ENCODE peak calls at places on chromosomes 5 and 9, in four cellular contexts. G is B cell, X is fibroblast of the aortic adventitia, L is astrocyte of the spinal cord. H is an unnamed sample.

GRCh38 chr9:96232539-96233241 is 69.3 kb downstream of the HSD17B3 start:
- DNase-seq in L (peak; percentile 51), X (peak; percentile 73), G (peak; percentile 11), H (peak; percentile 79)

GRCh38 chr5:177496111-177497010 is 1.0 kb downstream of the PDLIM7 start:
- DNase-seq in X (peak; percentile 86), L (peak; percentile 97), G (peak; percentile 36), H (peak; percentile 95)

GRCh38 chr9:69674741-69675438 is 2.7 kb upstream of the APBA1 start:
- DNase-seq in L (peak; percentile 81), X (peak; percentile 91), G (no peak), H (peak; percentile 40)

GRCh38 chr5:133682496-133682895 is 70.2 kb upstream of the FSTL4 start:
- DNase-seq in X (no peak), G (no peak), L (no peak), H (no peak)

GRCh38 chr5:102481044-102481715 is 17.6 kb downstream of the SLCO6A1 start:
- DNase-seq in G (no peak), L (peak; percentile 54), X (peak; percentile 38), H (peak; percentile 14)

GRCh38 chr9:14311940-14312572 is 1.9 kb downstream of the NFIB start:
- DNase-seq in G (no peak), L (no peak), X (peak; percentile 53), H (no peak)

GRCh38 chr5:9512452-9512851 is 33.4 kb downstream of the SEMA5A start:
- DNase-seq in L (peak; percentile 70), X (peak; percentile 52), G (no peak), H (no peak)

GRCh38 chr5:142753114-142753764 is 16.9 kb upstream of the ARHGAP26 start:
- DNase-seq in X (peak; percentile 74), L (no peak), G (no peak), H (peak; percentile 54)

GRCh38 chr9:5951686-5952211 is 61.1 kb downstream of the MLANA start:
- DNase-seq in L (peak; percentile 10), G (no peak), X (peak; percentile 64), H (peak; percentile 28)

GRCh38 chr9:20426019-20426418 is 196.3 kb downstream of the MLLT3 start:
- DNase-seq in G (no peak), X (no peak), L (no peak), H (no peak)

GRCh38 chr5:145887976-145888574 is 15.3 kb upstream of the GRXCR2 start:
- DNase-seq in G (no peak), L (peak; percentile 55), X (peak; percentile 75), H (peak; percentile 77)

GRCh38 chr5:32506809-32507208 is 62.3 kb upstream of the ZFR start:
- DNase-seq in G (no peak), L (peak; percentile 62), X (peak; percentile 97), H (peak; percentile 89)

GRCh38 chr9:107487521-107488399 is 1.8 kb downstream of the KLF4 start:
- DNase-seq in G (peak; percentile 76), L (peak; percentile 50), X (peak; percentile 75), H (no peak)

GRCh38 chr5:175434800-175435199 is 9.2 kb downstream of the DRD1 start:
- DNase-seq in L (no peak), X (no peak), G (no peak), H (no peak)

GRCh38 chr5:180471866-180472265 is 22.3 kb upstream of the CNOT6 start:
- DNase-seq in G (no peak), X (no peak), L (no peak), H (no peak)

GRCh38 chr9:22035591-22036011 is 26.5 kb upstream of the CDKN2B start:
- DNase-seq in G (no peak), X (no peak), L (no peak), H (no peak)

GRCh38 chr5:176530406-176530982 is 6.7 kb downstream of the RNF44 start:
- DNase-seq in G (no peak), X (no peak), L (no peak), H (no peak)

GRCh38 chr5:68239485-68239884 is 23.9 kb downstream of the PIK3R1 start:
- DNase-seq in X (peak; percentile 80), G (peak; percentile 80), L (peak; percentile 84), H (peak; percentile 65)

GRCh38 chr5:21574429-21574828 is 1278.7 kb downstream of the CDH12 start:
- DNase-seq in G (no peak), X (peak; percentile 42), L (no peak), H (no peak)

GRCh38 chr5:5474961-5475360 is 52.5 kb downstream of the ICE1 start:
- DNase-seq in L (no peak), X (no peak), G (no peak), H (no peak)

GRCh38 chr5:177049285-177049684 is 26.8 kb downstream of the ZNF346 start:
- DNase-seq in G (no peak), X (no peak), L (no peak), H (peak; percentile 20)

GRCh38 chr5:53032188-53032587 is 43.0 kb downstream of the ITGA2 start:
- DNase-seq in L (no peak), X (no peak), G (no peak), H (no peak)

GRCh38 chr5:143550985-143551630 is 147.6 kb upstream of the NR3C1 start:
- DNase-seq in X (peak; percentile 50), G (no peak), L (no peak), H (no peak)

GRCh38 chr9:29285818-29286217 is 1712.5 kb upstream of the C9orf72 start:
- DNase-seq in G (no peak), X (peak; percentile 40), L (peak; percentile 17), H (peak; percentile 36)

GRCh38 chr9:134517069-134517680 is 124.4 kb upstream of the COL5A1 start:
- DNase-seq in X (no peak), L (no peak), G (no peak), H (no peak)

GRCh38 chr5:131595088-131596033 is 39.7 kb downstream of the RAPGEF6 start:
- DNase-seq in X (no peak), L (no peak), G (no peak), H (no peak)

GRCh38 chr5:68224561-68225187 is 9.1 kb downstream of the PIK3R1 start:
- DNase-seq in G (no peak), L (no peak), X (no peak), H (no peak)

GRCh38 chr5:136886623-136887022 is 521.3 kb upstream of the TRPC7 start:
- DNase-seq in G (no peak), L (no peak), X (no peak), H (no peak)

GRCh38 chr9:70136632-70137031 is 93.0 kb downstream of the MAMDC2 start:
- DNase-seq in G (no peak), L (peak; percentile 62), X (peak; percentile 24), H (peak; percentile 38)

GRCh38 chr5:172723508-172723907 is 47.5 kb downstream of the DUSP1 start:
- DNase-seq in X (no peak), L (no peak), G (no peak), H (no peak)

GRCh38 chr9:131432597-131433301 is 38.9 kb downstream of the PRRC2B start:
- DNase-seq in L (peak; percentile 89), X (peak; percentile 65), G (no peak), H (peak; percentile 38)

GRCh38 chr9:135522137-135522877 is 1.1 kb downstream of the LCN1 start:
- DNase-seq in G (no peak), L (no peak), X (no peak), H (no peak)

GRCh38 chr5:139443766-139444473 is 4.6 kb upstream of the DNAJC18 start:
- DNase-seq in G (no peak), L (peak; percentile 72), X (peak; percentile 66), H (peak; percentile 13)

GRCh38 chr5:10352404-10353240 is 873 bp upstream of the MARCHF6 start:
- DNase-seq in G (peak; percentile 80), L (peak; percentile 71), X (peak; percentile 55), H (peak; percentile 45)

GRCh38 chr5:84585218-84585617 is 200.5 kb upstream of the EDIL3 start:
- DNase-seq in L (no peak), X (no peak), G (no peak), H (no peak)

GRCh38 chr9:134503301-134504105 is 138.1 kb upstream of the COL5A1 start:
- DNase-seq in G (no peak), X (peak; percentile 12), L (no peak), H (peak; percentile 8)

DNA sequence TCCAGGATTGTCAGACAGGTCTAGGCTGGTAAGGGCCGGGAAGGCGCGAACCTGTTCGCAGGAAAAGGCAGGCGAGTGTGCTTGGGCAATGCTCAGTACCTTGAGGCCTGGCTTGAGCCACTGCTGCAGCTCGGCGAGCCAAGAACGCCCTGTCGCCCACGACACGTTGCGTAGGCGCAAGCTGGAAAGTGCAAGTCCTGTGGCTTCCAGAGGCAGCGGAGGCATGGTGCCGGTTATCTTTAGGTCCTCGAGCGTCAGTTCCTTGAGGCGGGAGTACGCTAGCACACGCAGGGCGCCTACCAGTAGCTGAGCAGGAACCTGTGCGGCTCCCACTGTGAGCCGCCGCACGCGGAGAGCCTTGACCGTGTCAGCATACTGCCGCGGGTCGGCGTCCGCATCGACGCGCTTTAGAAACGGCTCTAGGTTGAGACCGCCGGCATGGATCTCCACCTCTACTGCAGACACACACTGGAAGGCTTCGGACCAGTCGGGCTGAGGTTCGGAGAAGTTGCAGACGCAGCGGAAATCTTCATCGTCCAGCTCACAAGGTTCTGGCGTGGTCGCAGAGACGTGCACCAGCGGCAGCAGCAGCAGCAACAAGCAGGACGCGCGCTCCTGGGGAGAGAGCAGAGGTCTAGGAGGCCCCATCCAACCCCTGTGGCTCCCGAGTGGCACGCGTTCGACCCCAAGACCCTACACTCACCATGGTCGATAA is 452 bp downstream of the CD14 start:
- DNase-seq in G (peak; percentile 62), X (peak; percentile 71), L (peak; percentile 24), H (peak; percentile 85)
- TF ChIP-seq CTCF in G (no peak), X (no peak), L (no peak), H (no peak)

DNA sequence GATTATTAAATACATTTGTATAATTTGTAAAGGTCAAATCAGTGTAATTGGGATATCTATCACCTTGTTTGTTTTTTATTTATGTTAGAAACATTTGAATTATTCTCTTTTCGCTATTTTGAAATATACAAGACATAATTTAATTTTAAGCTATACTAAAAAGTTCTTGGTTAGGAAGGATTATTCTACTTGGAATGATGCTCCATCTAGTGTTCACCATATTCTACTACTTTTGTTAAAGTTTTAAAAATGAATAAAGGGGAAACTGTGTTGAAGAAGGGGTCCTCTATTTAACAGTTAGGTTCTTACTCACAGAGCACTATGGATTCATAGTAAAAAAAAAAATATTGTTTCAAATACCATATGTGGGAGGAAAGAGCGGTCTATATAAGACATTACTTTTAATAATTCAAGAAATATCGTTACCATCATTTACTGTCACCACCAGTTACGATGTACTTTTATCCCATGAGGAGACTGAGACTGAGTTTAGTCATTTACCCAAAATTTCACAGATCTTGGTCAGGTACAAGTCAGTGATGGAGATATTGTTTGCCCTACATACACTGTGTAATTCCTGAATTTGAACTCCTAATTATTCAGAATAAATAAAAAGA is 6.3 kb upstream of the STOM start:
- DNase-seq in G (no peak), L (peak; percentile 44), X (peak; percentile 69), H (no peak)
- TF ChIP-seq CTCF in G (peak; percentile 42), L (peak; percentile 26), X (peak; percentile 46), H (peak; percentile 45)

GRCh38 chr9:34907044-34907443 is 51.0 kb upstream of the PHF24 start:
- DNase-seq in X (no peak), G (no peak), L (no peak), H (no peak)
- TF ChIP-seq CTCF in X (no peak), G (no peak), L (no peak), H (no peak)

DNA sequence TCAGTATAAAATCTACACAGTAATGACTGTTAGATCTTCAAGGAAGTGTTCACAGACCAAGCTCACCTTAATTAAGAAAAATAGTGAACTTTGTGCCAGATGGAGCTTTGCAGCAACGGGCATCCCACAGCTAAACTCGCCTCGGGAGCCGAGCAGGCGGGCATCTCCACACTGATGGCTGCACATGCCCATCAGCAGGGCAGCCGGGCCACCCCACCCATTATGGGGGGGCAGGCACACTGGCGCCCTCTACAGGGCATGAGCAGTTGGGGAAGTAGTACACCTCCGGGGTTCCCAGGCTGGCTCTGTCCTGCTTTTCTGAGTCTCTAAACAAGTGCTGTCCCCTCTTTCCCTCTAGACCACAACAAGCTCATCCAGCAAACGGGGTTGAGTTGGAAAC is 21.6 kb downstream of the ANKS6 start:
- DNase-seq in L (no peak), G (peak; percentile 49), X (no peak), H (peak; percentile 28)
- TF ChIP-seq CTCF in L (peak; percentile 74), G (peak; percentile 57), X (peak; percentile 68), H (peak; percentile 61)

GRCh38 chr5:61623401-61624069 is 291.5 kb downstream of the ZSWIM6 start:
- DNase-seq in G (no peak), X (no peak), L (peak; percentile 43), H (peak; percentile 20)
- TF ChIP-seq CTCF in G (peak; percentile 25), X (peak; percentile 6), L (peak; percentile 31), H (no peak)